ENCODE peak calls at places on chromosome 14, in nine cellular contexts. One of them, this sample, is unnamed.

GRCh38 chr14:93137864-93138263 is 22.1 kb upstream of the ITPK1 start:
- DNase-seq in transverse colon: peak; percentile 88
- DNase-seq in keratinocyte: no peak
- DNase-seq in naive thymus-derived CD4-positive, alpha-beta T cell: no peak
- DNase-seq in activated CD4-positive, alpha-beta T cell treated with anti-CD3 and anti-CD28 coated beads for 1 hour: no peak
- DNase-seq in ACHN: no peak
- DNase-seq in lower leg skin: no peak
- DNase-seq in astrocyte of the cerebellum: no peak
- DNase-seq in NCI-H226: no peak
- DNase-seq in this sample: peak; percentile 85

GRCh38 chr14:76329951-76330350 is 46.0 kb upstream of the ESRRB start:
- DNase-seq in transverse colon: no peak
- DNase-seq in ACHN: no peak
- DNase-seq in naive thymus-derived CD4-positive, alpha-beta T cell: no peak
- DNase-seq in activated CD4-positive, alpha-beta T cell treated with anti-CD3 and anti-CD28 coated beads for 1 hour: no peak
- DNase-seq in lower leg skin: no peak
- DNase-seq in NCI-H226: no peak
- DNase-seq in astrocyte of the cerebellum: no peak
- DNase-seq in keratinocyte: no peak
- DNase-seq in this sample: no peak

GRCh38 chr14:101113835-101114725 is 210.6 kb upstream of the RTL1 start:
- DNase-seq in astrocyte of the cerebellum: no peak
- DNase-seq in lower leg skin: peak; percentile 4
- DNase-seq in NCI-H226: peak; percentile 59
- DNase-seq in ACHN: no peak
- DNase-seq in transverse colon: no peak
- DNase-seq in keratinocyte: no peak
- DNase-seq in activated CD4-positive, alpha-beta T cell treated with anti-CD3 and anti-CD28 coated beads for 1 hour: no peak
- DNase-seq in naive thymus-derived CD4-positive, alpha-beta T cell: peak; percentile 18
- DNase-seq in this sample: peak; percentile 75

GRCh38 chr14:56334458-56334857 is 216.2 kb downstream of the PELI2 start:
- DNase-seq in keratinocyte: no peak
- DNase-seq in astrocyte of the cerebellum: no peak
- DNase-seq in transverse colon: no peak
- DNase-seq in lower leg skin: no peak
- DNase-seq in naive thymus-derived CD4-positive, alpha-beta T cell: no peak
- DNase-seq in activated CD4-positive, alpha-beta T cell treated with anti-CD3 and anti-CD28 coated beads for 1 hour: no peak
- DNase-seq in NCI-H226: no peak
- DNase-seq in ACHN: no peak
- DNase-seq in this sample: no peak

GRCh38 chr14:63966407-63966806 is 113.6 kb downstream of the SYNE2 start:
- DNase-seq in keratinocyte: no peak
- DNase-seq in ACHN: no peak
- DNase-seq in activated CD4-positive, alpha-beta T cell treated with anti-CD3 and anti-CD28 coated beads for 1 hour: no peak
- DNase-seq in astrocyte of the cerebellum: no peak
- DNase-seq in lower leg skin: no peak
- DNase-seq in naive thymus-derived CD4-positive, alpha-beta T cell: no peak
- DNase-seq in NCI-H226: no peak
- DNase-seq in transverse colon: no peak
- DNase-seq in this sample: no peak

GRCh38 chr14:99546230-99546879 is 57.7 kb downstream of the CCDC85C start:
- DNase-seq in naive thymus-derived CD4-positive, alpha-beta T cell: no peak
- DNase-seq in activated CD4-positive, alpha-beta T cell treated with anti-CD3 and anti-CD28 coated beads for 1 hour: no peak
- DNase-seq in ACHN: no peak
- DNase-seq in astrocyte of the cerebellum: no peak
- DNase-seq in NCI-H226: peak; percentile 45
- DNase-seq in transverse colon: no peak
- DNase-seq in lower leg skin: no peak
- DNase-seq in keratinocyte: no peak
- DNase-seq in this sample: peak; percentile 75

GRCh38 chr14:22650960-22651521 is 6.9 kb upstream of the OR6J1 start:
- DNase-seq in NCI-H226: no peak
- DNase-seq in keratinocyte: no peak
- DNase-seq in naive thymus-derived CD4-positive, alpha-beta T cell: no peak
- DNase-seq in transverse colon: no peak
- DNase-seq in astrocyte of the cerebellum: no peak
- DNase-seq in lower leg skin: no peak
- DNase-seq in ACHN: peak; percentile 34
- DNase-seq in activated CD4-positive, alpha-beta T cell treated with anti-CD3 and anti-CD28 coated beads for 1 hour: no peak
- DNase-seq in this sample: no peak

GRCh38 chr14:22882529-22883190 is 362 bp upstream of the REM2 start:
- DNase-seq in transverse colon: peak; percentile 55
- DNase-seq in lower leg skin: no peak
- DNase-seq in ACHN: peak; percentile 17
- DNase-seq in activated CD4-positive, alpha-beta T cell treated with anti-CD3 and anti-CD28 coated beads for 1 hour: no peak
- DNase-seq in naive thymus-derived CD4-positive, alpha-beta T cell: no peak
- DNase-seq in NCI-H226: no peak
- DNase-seq in keratinocyte: no peak
- DNase-seq in astrocyte of the cerebellum: no peak
- DNase-seq in this sample: peak; percentile 83

GRCh38 chr14:51855234-51855633 is 5.2 kb upstream of the GNG2 start:
- DNase-seq in ACHN: no peak
- DNase-seq in NCI-H226: no peak
- DNase-seq in astrocyte of the cerebellum: no peak
- DNase-seq in naive thymus-derived CD4-positive, alpha-beta T cell: no peak
- DNase-seq in activated CD4-positive, alpha-beta T cell treated with anti-CD3 and anti-CD28 coated beads for 1 hour: no peak
- DNase-seq in transverse colon: no peak
- DNase-seq in lower leg skin: no peak
- DNase-seq in keratinocyte: no peak
- DNase-seq in this sample: no peak

GRCh38 chr14:92039720-92040430 is at the start of gene TRIP11:
- DNase-seq in activated CD4-positive, alpha-beta T cell treated with anti-CD3 and anti-CD28 coated beads for 1 hour: peak; percentile 90
- DNase-seq in lower leg skin: peak; percentile 91
- DNase-seq in NCI-H226: peak; percentile 93
- DNase-seq in transverse colon: peak; percentile 96
- DNase-seq in keratinocyte: peak; percentile 32
- DNase-seq in naive thymus-derived CD4-positive, alpha-beta T cell: peak; percentile 94
- DNase-seq in ACHN: peak; percentile 91
- DNase-seq in astrocyte of the cerebellum: peak; percentile 82
- DNase-seq in this sample: peak; percentile 97

GRCh38 chr14:60878536-60878935 is 102.3 kb downstream of the TRMT5 start:
- DNase-seq in transverse colon: no peak
- DNase-seq in ACHN: no peak
- DNase-seq in lower leg skin: peak; percentile 54
- DNase-seq in activated CD4-positive, alpha-beta T cell treated with anti-CD3 and anti-CD28 coated beads for 1 hour: no peak
- DNase-seq in naive thymus-derived CD4-positive, alpha-beta T cell: no peak
- DNase-seq in astrocyte of the cerebellum: peak; percentile 22
- DNase-seq in NCI-H226: no peak
- DNase-seq in keratinocyte: no peak
- DNase-seq in this sample: no peak

GRCh38 chr14:75847584-75847983 is 134.2 kb downstream of the TGFB3 start:
- DNase-seq in keratinocyte: no peak
- DNase-seq in lower leg skin: no peak
- DNase-seq in ACHN: no peak
- DNase-seq in activated CD4-positive, alpha-beta T cell treated with anti-CD3 and anti-CD28 coated beads for 1 hour: no peak
- DNase-seq in naive thymus-derived CD4-positive, alpha-beta T cell: no peak
- DNase-seq in astrocyte of the cerebellum: no peak
- DNase-seq in transverse colon: no peak
- DNase-seq in NCI-H226: no peak
- DNase-seq in this sample: no peak

GRCh38 chr14:100062602-100063001 is 2.6 kb upstream of the EVL start:
- DNase-seq in activated CD4-positive, alpha-beta T cell treated with anti-CD3 and anti-CD28 coated beads for 1 hour: no peak
- DNase-seq in transverse colon: no peak
- DNase-seq in naive thymus-derived CD4-positive, alpha-beta T cell: peak; percentile 42
- DNase-seq in keratinocyte: no peak
- DNase-seq in NCI-H226: no peak
- DNase-seq in lower leg skin: no peak
- DNase-seq in ACHN: no peak
- DNase-seq in astrocyte of the cerebellum: no peak
- DNase-seq in this sample: no peak

GRCh38 chr14:24459331-24459730 is 16.8 kb upstream of the SDR39U1 start:
- DNase-seq in astrocyte of the cerebellum: no peak
- DNase-seq in keratinocyte: no peak
- DNase-seq in ACHN: no peak
- DNase-seq in naive thymus-derived CD4-positive, alpha-beta T cell: no peak
- DNase-seq in activated CD4-positive, alpha-beta T cell treated with anti-CD3 and anti-CD28 coated beads for 1 hour: no peak
- DNase-seq in NCI-H226: no peak
- DNase-seq in lower leg skin: no peak
- DNase-seq in transverse colon: no peak
- DNase-seq in this sample: no peak

GRCh38 chr14:65062096-65063075 is 39.9 kb downstream of the MAX start:
- DNase-seq in NCI-H226: no peak
- DNase-seq in astrocyte of the cerebellum: no peak
- DNase-seq in keratinocyte: no peak
- DNase-seq in ACHN: no peak
- DNase-seq in transverse colon: no peak
- DNase-seq in naive thymus-derived CD4-positive, alpha-beta T cell: no peak
- DNase-seq in lower leg skin: no peak
- DNase-seq in activated CD4-positive, alpha-beta T cell treated with anti-CD3 and anti-CD28 coated beads for 1 hour: no peak
- DNase-seq in this sample: no peak

GRCh38 chr14:51310453-51311074 is 70.5 kb downstream of the TMX1 start:
- DNase-seq in activated CD4-positive, alpha-beta T cell treated with anti-CD3 and anti-CD28 coated beads for 1 hour: no peak
- DNase-seq in keratinocyte: no peak
- DNase-seq in NCI-H226: no peak
- DNase-seq in ACHN: no peak
- DNase-seq in astrocyte of the cerebellum: peak; percentile 78
- DNase-seq in transverse colon: no peak
- DNase-seq in naive thymus-derived CD4-positive, alpha-beta T cell: no peak
- DNase-seq in lower leg skin: no peak
- DNase-seq in this sample: no peak

GRCh38 chr14:88352299-88353097 is 29.4 kb upstream of the KCNK10 start:
- DNase-seq in transverse colon: no peak
- DNase-seq in ACHN: no peak
- DNase-seq in naive thymus-derived CD4-positive, alpha-beta T cell: no peak
- DNase-seq in astrocyte of the cerebellum: no peak
- DNase-seq in keratinocyte: no peak
- DNase-seq in activated CD4-positive, alpha-beta T cell treated with anti-CD3 and anti-CD28 coated beads for 1 hour: no peak
- DNase-seq in lower leg skin: no peak
- DNase-seq in NCI-H226: no peak
- DNase-seq in this sample: peak; percentile 35

GRCh38 chr14:83548061-83548839 is 1981.7 kb upstream of the FLRT2 start:
- DNase-seq in keratinocyte: no peak
- DNase-seq in NCI-H226: peak; percentile 84
- DNase-seq in activated CD4-positive, alpha-beta T cell treated with anti-CD3 and anti-CD28 coated beads for 1 hour: no peak
- DNase-seq in lower leg skin: no peak
- DNase-seq in ACHN: no peak
- DNase-seq in astrocyte of the cerebellum: no peak
- DNase-seq in transverse colon: no peak
- DNase-seq in naive thymus-derived CD4-positive, alpha-beta T cell: no peak
- DNase-seq in this sample: no peak

GRCh38 chr14:58301416-58301815 is 3.1 kb downstream of the ARID4A start:
- DNase-seq in lower leg skin: no peak
- DNase-seq in keratinocyte: no peak
- DNase-seq in astrocyte of the cerebellum: no peak
- DNase-seq in activated CD4-positive, alpha-beta T cell treated with anti-CD3 and anti-CD28 coated beads for 1 hour: no peak
- DNase-seq in transverse colon: no peak
- DNase-seq in ACHN: no peak
- DNase-seq in NCI-H226: no peak
- DNase-seq in naive thymus-derived CD4-positive, alpha-beta T cell: no peak
- DNase-seq in this sample: no peak

GRCh38 chr14:66596241-66596985 is 88.5 kb downstream of the GPHN start:
- DNase-seq in activated CD4-positive, alpha-beta T cell treated with anti-CD3 and anti-CD28 coated beads for 1 hour: no peak
- DNase-seq in ACHN: no peak
- DNase-seq in naive thymus-derived CD4-positive, alpha-beta T cell: no peak
- DNase-seq in keratinocyte: no peak
- DNase-seq in lower leg skin: no peak
- DNase-seq in NCI-H226: no peak
- DNase-seq in transverse colon: no peak
- DNase-seq in astrocyte of the cerebellum: no peak
- DNase-seq in this sample: no peak

GRCh38 chr14:104753528-104754212 is 723 bp downstream of the SIVA1 start:
- DNase-seq in activated CD4-positive, alpha-beta T cell treated with anti-CD3 and anti-CD28 coated beads for 1 hour: no peak
- DNase-seq in astrocyte of the cerebellum: no peak
- DNase-seq in naive thymus-derived CD4-positive, alpha-beta T cell: peak; percentile 37
- DNase-seq in NCI-H226: no peak
- DNase-seq in ACHN: no peak
- DNase-seq in transverse colon: peak; percentile 32
- DNase-seq in keratinocyte: no peak
- DNase-seq in lower leg skin: no peak
- DNase-seq in this sample: peak; percentile 46

GRCh38 chr14:104976198-104977007 is 1.8 kb downstream of the AHNAK2 start:
- DNase-seq in naive thymus-derived CD4-positive, alpha-beta T cell: peak; percentile 90
- DNase-seq in keratinocyte: no peak
- DNase-seq in lower leg skin: peak; percentile 82
- DNase-seq in transverse colon: peak; percentile 91
- DNase-seq in astrocyte of the cerebellum: no peak
- DNase-seq in NCI-H226: peak; percentile 79
- DNase-seq in ACHN: peak; percentile 87
- DNase-seq in activated CD4-positive, alpha-beta T cell treated with anti-CD3 and anti-CD28 coated beads for 1 hour: peak; percentile 81
- DNase-seq in this sample: peak; percentile 84

GRCh38 chr14:91317381-91318313 is 73.1 kb upstream of the GPR68 start:
- DNase-seq in lower leg skin: peak; percentile 44
- DNase-seq in keratinocyte: no peak
- DNase-seq in NCI-H226: peak; percentile 83
- DNase-seq in transverse colon: peak; percentile 87
- DNase-seq in astrocyte of the cerebellum: no peak
- DNase-seq in naive thymus-derived CD4-positive, alpha-beta T cell: peak; percentile 75
- DNase-seq in ACHN: no peak
- DNase-seq in activated CD4-positive, alpha-beta T cell treated with anti-CD3 and anti-CD28 coated beads for 1 hour: peak; percentile 61
- DNase-seq in this sample: no peak

GRCh38 chr14:104504172-104504735 is 75.3 kb upstream of the C14orf180 start:
- DNase-seq in activated CD4-positive, alpha-beta T cell treated with anti-CD3 and anti-CD28 coated beads for 1 hour: peak; percentile 2
- DNase-seq in keratinocyte: no peak
- DNase-seq in astrocyte of the cerebellum: no peak
- DNase-seq in transverse colon: no peak
- DNase-seq in lower leg skin: no peak
- DNase-seq in NCI-H226: no peak
- DNase-seq in ACHN: no peak
- DNase-seq in naive thymus-derived CD4-positive, alpha-beta T cell: no peak
- DNase-seq in this sample: no peak

GRCh38 chr14:70555890-70556289 is 21.1 kb upstream of the ADAM20 start:
- DNase-seq in astrocyte of the cerebellum: no peak
- DNase-seq in transverse colon: no peak
- DNase-seq in ACHN: no peak
- DNase-seq in activated CD4-positive, alpha-beta T cell treated with anti-CD3 and anti-CD28 coated beads for 1 hour: no peak
- DNase-seq in lower leg skin: no peak
- DNase-seq in NCI-H226: no peak
- DNase-seq in keratinocyte: peak; percentile 2
- DNase-seq in naive thymus-derived CD4-positive, alpha-beta T cell: no peak
- DNase-seq in this sample: no peak

GRCh38 chr14:73723411-73723798 is 9.2 kb upstream of the PNMA1 start:
- DNase-seq in astrocyte of the cerebellum: no peak
- DNase-seq in keratinocyte: no peak
- DNase-seq in NCI-H226: peak; percentile 39
- DNase-seq in naive thymus-derived CD4-positive, alpha-beta T cell: no peak
- DNase-seq in lower leg skin: no peak
- DNase-seq in activated CD4-positive, alpha-beta T cell treated with anti-CD3 and anti-CD28 coated beads for 1 hour: no peak
- DNase-seq in ACHN: peak; percentile 36
- DNase-seq in transverse colon: no peak
- DNase-seq in this sample: no peak

GRCh38 chr14:24307575-24308341 is at the start of gene CIDEB:
- DNase-seq in keratinocyte: no peak
- DNase-seq in transverse colon: peak; percentile 86
- DNase-seq in activated CD4-positive, alpha-beta T cell treated with anti-CD3 and anti-CD28 coated beads for 1 hour: peak; percentile 31
- DNase-seq in ACHN: peak; percentile 76
- DNase-seq in lower leg skin: no peak
- DNase-seq in NCI-H226: peak; percentile 26
- DNase-seq in naive thymus-derived CD4-positive, alpha-beta T cell: peak; percentile 61
- DNase-seq in astrocyte of the cerebellum: peak; percentile 18
- DNase-seq in this sample: peak; percentile 37

GRCh38 chr14:93744876-93745275 is 43.4 kb downstream of the PRIMA1 start:
- DNase-seq in transverse colon: no peak
- DNase-seq in ACHN: no peak
- DNase-seq in keratinocyte: no peak
- DNase-seq in activated CD4-positive, alpha-beta T cell treated with anti-CD3 and anti-CD28 coated beads for 1 hour: no peak
- DNase-seq in NCI-H226: no peak
- DNase-seq in astrocyte of the cerebellum: no peak
- DNase-seq in lower leg skin: no peak
- DNase-seq in naive thymus-derived CD4-positive, alpha-beta T cell: no peak
- DNase-seq in this sample: no peak

GRCh38 chr14:71541271-71541670 is 391.0 kb upstream of the RGS6 start:
- DNase-seq in naive thymus-derived CD4-positive, alpha-beta T cell: no peak
- DNase-seq in keratinocyte: no peak
- DNase-seq in astrocyte of the cerebellum: no peak
- DNase-seq in NCI-H226: no peak
- DNase-seq in transverse colon: no peak
- DNase-seq in lower leg skin: no peak
- DNase-seq in activated CD4-positive, alpha-beta T cell treated with anti-CD3 and anti-CD28 coated beads for 1 hour: no peak
- DNase-seq in ACHN: no peak
- DNase-seq in this sample: no peak

GRCh38 chr14:105143451-105144230 is 24.9 kb downstream of the JAG2 start:
- DNase-seq in naive thymus-derived CD4-positive, alpha-beta T cell: no peak
- DNase-seq in keratinocyte: no peak
- DNase-seq in NCI-H226: no peak
- DNase-seq in lower leg skin: no peak
- DNase-seq in ACHN: no peak
- DNase-seq in activated CD4-positive, alpha-beta T cell treated with anti-CD3 and anti-CD28 coated beads for 1 hour: no peak
- DNase-seq in astrocyte of the cerebellum: no peak
- DNase-seq in transverse colon: peak; percentile 4
- DNase-seq in this sample: no peak

GRCh38 chr14:23043749-23044148 is 1.7 kb downstream of the PSMB11 start:
- DNase-seq in astrocyte of the cerebellum: no peak
- DNase-seq in NCI-H226: no peak
- DNase-seq in keratinocyte: no peak
- DNase-seq in transverse colon: no peak
- DNase-seq in ACHN: no peak
- DNase-seq in activated CD4-positive, alpha-beta T cell treated with anti-CD3 and anti-CD28 coated beads for 1 hour: no peak
- DNase-seq in naive thymus-derived CD4-positive, alpha-beta T cell: no peak
- DNase-seq in lower leg skin: no peak
- DNase-seq in this sample: no peak

This sample was measured in COR-L47.